ENCODE peak calls at places on chromosomes 2 and 18, in seven cellular contexts. G is ELR; K is GDM1; Z is amniotic stem cell; R is NCI-H2029 treated with DMSO at 0.1 percent for 48 hours; A is colonic mucosa; I is stimulated activated CD4-positive, alpha-beta T cell treated with anti-CD3 and anti-CD28 coated beads, Interleukin-1b, Interleukin-23, amount 100 ng/mL, for 24 hours. U is an unnamed sample.

GRCh38 chr2:240585681-240586197 is 795 bp upstream of the CAPN10 start:
- DNase-seq in G (no peak), K (no peak), Z (no peak), R (no peak), A (no peak), I (no peak), U (no peak)

GRCh38 chr2:54597153-54597827 is 126.2 kb upstream of the EML6 start:
- DNase-seq in G (no peak), K (no peak), Z (no peak), R (peak; percentile 88), A (peak; percentile 79), I (no peak), U (no peak)

GRCh38 chr2:30144260-30144659 is 2.5 kb upstream of the YPEL5 start:
- DNase-seq in G (no peak), K (no peak), Z (no peak), R (no peak), A (no peak), I (no peak), U (no peak)

GRCh38 chr18:2338601-2339000 is 232.7 kb downstream of the METTL4 start:
- DNase-seq in G (no peak), K (no peak), Z (no peak), R (no peak), A (no peak), I (no peak), U (peak; percentile 21)

GRCh38 chr2:218813771-218814460 is 17.7 kb downstream of the PRKAG3 start:
- DNase-seq in G (no peak), K (no peak), Z (no peak), R (no peak), A (peak; percentile 78), I (no peak), U (no peak)

GRCh38 chr2:230221533-230221932 is 1.7 kb upstream of the SP110 start:
- DNase-seq in G (no peak), K (no peak), Z (no peak), R (no peak), A (no peak), I (no peak), U (no peak)

GRCh38 chr18:24678626-24679025 is 218.2 kb downstream of the HRH4 start:
- DNase-seq in G (no peak), K (no peak), Z (no peak), R (no peak), A (no peak), I (no peak), U (no peak)

GRCh38 chr2:158464426-158465281 is 7.9 kb downstream of the PKP4 start:
- DNase-seq in G (peak; percentile 52), K (no peak), Z (no peak), R (peak; percentile 37), A (no peak), I (no peak), U (no peak)

GRCh38 chr18:43914017-43914416 is 636.7 kb upstream of the SYT4 start:
- DNase-seq in G (no peak), K (no peak), Z (no peak), R (no peak), A (no peak), I (no peak), U (no peak)

GRCh38 chr2:133975676-133976428 is 278.0 kb upstream of the MGAT5 start:
- DNase-seq in G (no peak), K (no peak), Z (no peak), R (no peak), A (no peak), I (no peak), U (no peak)

GRCh38 chr2:105800953-105801635 is 56.4 kb downstream of the NCK2 start:
- DNase-seq in G (no peak), K (no peak), Z (no peak), R (no peak), A (no peak), I (no peak), U (no peak)

GRCh38 chr2:73004889-73005596 is 66.5 kb downstream of the SFXN5 start:
- DNase-seq in G (no peak), K (no peak), Z (no peak), R (no peak), A (no peak), I (no peak), U (no peak)

GRCh38 chr2:178498137-178498536 is 17.9 kb downstream of the PLEKHA3 start:
- DNase-seq in G (no peak), K (no peak), Z (no peak), R (no peak), A (no peak), I (no peak), U (no peak)

GRCh38 chr18:57925706-57926105 is 118.3 kb upstream of the NEDD4L start:
- DNase-seq in G (peak; percentile 71), K (no peak), Z (peak; percentile 11), R (no peak), A (no peak), I (no peak), U (no peak)

GRCh38 chr2:20595439-20596192 is 55.3 kb downstream of the HS1BP3 start:
- DNase-seq in G (peak; percentile 94), K (no peak), Z (no peak), R (no peak), A (no peak), I (no peak), U (peak; percentile 84)

GRCh38 chr2:128554151-128554769 is 235.6 kb upstream of the HS6ST1 start:
- DNase-seq in G (no peak), K (no peak), Z (no peak), R (no peak), A (no peak), I (no peak), U (no peak)

GRCh38 chr2:71943238-71944182 is 204.2 kb downstream of the CYP26B1 start:
- DNase-seq in G (no peak), K (no peak), Z (no peak), R (no peak), A (no peak), I (no peak), U (no peak)

GRCh38 chr2:126749537-126749936 is 93.6 kb downstream of the GYPC start:
- DNase-seq in G (peak; percentile 28), K (no peak), Z (no peak), R (no peak), A (no peak), I (no peak), U (no peak)

GRCh38 chr2:79585701-79586428 is 73.0 kb downstream of the CTNNA2 start:
- DNase-seq in G (peak; percentile 89), K (peak; percentile 59), Z (no peak), R (no peak), A (no peak), I (no peak), U (peak; percentile 4)

GRCh38 chr2:185381631-185382030 is 357.0 kb upstream of the FSIP2 start:
- DNase-seq in G (peak; percentile 8), K (no peak), Z (no peak), R (no peak), A (no peak), I (no peak), U (no peak)

GRCh38 chr2:98806266-98806697 is 75.3 kb upstream of the MGAT4A start:
- DNase-seq in G (no peak), K (no peak), Z (no peak), R (peak; percentile 50), A (no peak), I (no peak), U (no peak)

GRCh38 chr2:17877811-17878221 is 651 bp upstream of the KCNS3 start:
- DNase-seq in G (no peak), K (no peak), Z (no peak), R (no peak), A (peak; percentile 36), I (no peak), U (no peak)

GRCh38 chr2:110768591-110768990 is 36.2 kb downstream of the ACOXL start:
- DNase-seq in G (no peak), K (no peak), Z (no peak), R (peak; percentile 33), A (no peak), I (no peak), U (no peak)

GRCh38 chr18:59055345-59056032 is 84.2 kb upstream of the SEC11C start:
- DNase-seq in G (peak; percentile 23), K (no peak), Z (no peak), R (no peak), A (no peak), I (no peak), U (no peak)

GRCh38 chr2:39455826-39456225 is 18.7 kb upstream of the MAP4K3 start:
- DNase-seq in G (peak; percentile 70), K (no peak), Z (no peak), R (no peak), A (no peak), I (no peak), U (no peak)

GRCh38 chr2:85049236-85049635 is 78.3 kb downstream of the KCMF1 start:
- DNase-seq in G (no peak), K (no peak), Z (no peak), R (no peak), A (no peak), I (no peak), U (no peak)

GRCh38 chr2:231642631-231643493 is 50.2 kb downstream of the TEX44 start:
- DNase-seq in G (peak; percentile 98), K (peak; percentile 79), Z (peak; percentile 97), R (no peak), A (peak; percentile 95), I (peak; percentile 64), U (peak; percentile 85)

GRCh38 chr18:62521588-62521987 is 1.2 kb upstream of the ZCCHC2 start:
- DNase-seq in G (no peak), K (no peak), Z (no peak), R (no peak), A (no peak), I (no peak), U (no peak)

GRCh38 chr2:10776231-10776977 is 36.2 kb downstream of the PDIA6 start:
- DNase-seq in G (no peak), K (no peak), Z (no peak), R (no peak), A (no peak), I (no peak), U (no peak)

GRCh38 chr2:201809633-201810032 is 3.3 kb downstream of the CDK15 start:
- DNase-seq in G (no peak), K (no peak), Z (no peak), R (no peak), A (no peak), I (no peak), U (no peak)

GRCh38 chr18:36786686-36787085 is 42.1 kb downstream of the TPGS2 start:
- DNase-seq in G (peak; percentile 52), K (no peak), Z (no peak), R (no peak), A (no peak), I (no peak), U (no peak)

U was measured in CMK.